ENCODE peak calls at places on chromosomes 1 and 21, in ten cellular contexts. One of them, this sample, is unnamed. For H3K9me3, the result is how much of the 10 kb centered on the place peaks cover.

GRCh38 chr1:57156907-57157306 is 191.1 kb upstream of the C8B start:
- DNase-seq in thoracic aorta: no peak
- DNase-seq in tibial artery: no peak
- DNase-seq in heart right ventricle: no peak
- DNase-seq in transverse colon: no peak
- DNase-seq in astrocyte: no peak
- DNase-seq in keratinocyte: no peak
- DNase-seq in endodermal cell: no peak
- DNase-seq in psoas muscle: no peak
- DNase-seq in mucosa of descending colon: no peak
- DNase-seq in this sample: no peak

GRCh38 chr1:145796753-145797152 is 27.1 kb downstream of the RNF115 start:
- DNase-seq in keratinocyte: no peak
- DNase-seq in heart right ventricle: no peak
- DNase-seq in psoas muscle: no peak
- DNase-seq in astrocyte: no peak
- DNase-seq in mucosa of descending colon: no peak
- DNase-seq in transverse colon: no peak
- DNase-seq in tibial artery: no peak
- DNase-seq in endodermal cell: no peak
- DNase-seq in thoracic aorta: no peak
- DNase-seq in this sample: no peak

GRCh38 chr1:60978421-60979357 is 103.7 kb upstream of the NFIA start:
- DNase-seq in psoas muscle: peak
- DNase-seq in keratinocyte: no peak
- DNase-seq in astrocyte: no peak
- DNase-seq in transverse colon: peak
- DNase-seq in heart right ventricle: no peak
- DNase-seq in tibial artery: no peak
- DNase-seq in mucosa of descending colon: peak
- DNase-seq in endodermal cell: peak
- DNase-seq in thoracic aorta: no peak
- DNase-seq in this sample: no peak

GRCh38 chr1:109299087-109299983 is 7.5 kb downstream of the MYBPHL start:
- DNase-seq in keratinocyte: no peak
- DNase-seq in endodermal cell: no peak
- DNase-seq in psoas muscle: peak
- DNase-seq in astrocyte: peak
- DNase-seq in heart right ventricle: peak
- DNase-seq in transverse colon: no peak
- DNase-seq in thoracic aorta: no peak
- DNase-seq in mucosa of descending colon: no peak
- DNase-seq in tibial artery: no peak
- DNase-seq in this sample: no peak

GRCh38 chr1:160209041-160209655 is 4.0 kb downstream of the PEA15 start:
- DNase-seq in transverse colon: no peak
- DNase-seq in psoas muscle: no peak
- DNase-seq in keratinocyte: no peak
- DNase-seq in thoracic aorta: no peak
- DNase-seq in heart right ventricle: no peak
- DNase-seq in endodermal cell: no peak
- DNase-seq in mucosa of descending colon: no peak
- DNase-seq in tibial artery: no peak
- DNase-seq in astrocyte: no peak
- DNase-seq in this sample: no peak

GRCh38 chr21:27756191-27756590 is 789.3 kb upstream of the ADAMTS5 start:
- DNase-seq in thoracic aorta: no peak
- DNase-seq in transverse colon: no peak
- DNase-seq in endodermal cell: no peak
- DNase-seq in tibial artery: no peak
- DNase-seq in keratinocyte: no peak
- DNase-seq in mucosa of descending colon: no peak
- DNase-seq in psoas muscle: no peak
- DNase-seq in heart right ventricle: no peak
- DNase-seq in astrocyte: no peak
- DNase-seq in this sample: no peak

GRCh38 chr21:38136201-38136600 is 120.6 kb upstream of the KCNJ15 start:
- DNase-seq in mucosa of descending colon: no peak
- DNase-seq in transverse colon: no peak
- DNase-seq in thoracic aorta: no peak
- DNase-seq in endodermal cell: no peak
- DNase-seq in heart right ventricle: no peak
- DNase-seq in psoas muscle: no peak
- DNase-seq in astrocyte: peak
- DNase-seq in keratinocyte: no peak
- DNase-seq in tibial artery: no peak
- DNase-seq in this sample: no peak

GRCh38 chr1:174242856-174243255 is 83.5 kb downstream of the RABGAP1L start:
- DNase-seq in transverse colon: no peak
- DNase-seq in mucosa of descending colon: no peak
- DNase-seq in keratinocyte: no peak
- DNase-seq in heart right ventricle: no peak
- DNase-seq in endodermal cell: no peak
- DNase-seq in thoracic aorta: no peak
- DNase-seq in psoas muscle: no peak
- DNase-seq in astrocyte: no peak
- DNase-seq in tibial artery: no peak
- DNase-seq in this sample: no peak

DNA sequence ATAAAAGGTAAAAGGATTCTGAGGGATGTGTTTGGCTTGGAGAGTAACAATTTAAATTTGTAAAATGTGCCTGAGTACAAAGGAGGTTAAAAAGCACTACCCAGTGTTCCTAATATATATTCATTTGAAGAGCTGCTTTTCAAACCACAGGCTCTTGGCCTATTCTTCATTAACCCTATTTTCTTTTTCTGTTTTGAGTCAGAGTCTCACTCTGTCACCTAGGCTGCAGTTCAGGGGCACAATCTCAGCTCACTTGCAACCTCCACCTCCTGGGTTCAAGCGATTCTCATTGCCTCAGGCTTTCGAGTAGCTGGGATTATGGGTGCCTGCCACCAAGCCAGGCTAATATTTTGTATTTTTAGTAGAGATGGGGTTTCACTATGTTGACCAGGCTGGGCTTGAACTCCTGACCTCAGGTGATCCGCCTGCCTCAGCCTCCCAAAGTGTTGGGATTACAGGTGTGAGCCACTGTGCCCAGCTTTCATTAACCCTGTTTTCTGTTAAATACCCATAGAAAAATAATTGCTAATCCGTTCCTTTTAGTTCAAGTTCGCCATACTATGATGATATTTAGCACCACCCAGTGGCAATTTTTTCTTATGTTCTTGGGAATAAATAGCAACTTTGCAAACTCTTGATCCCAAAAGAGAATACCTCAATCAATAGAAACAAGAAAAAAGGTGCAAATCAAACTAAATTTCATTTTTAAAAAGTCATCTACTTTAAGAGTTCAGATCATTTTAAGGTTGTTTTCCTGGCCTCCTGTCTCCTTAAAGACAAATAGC is 30.5 kb downstream of the ZBTB8OS start:
- DNase-seq in transverse colon: no peak
- DNase-seq in heart right ventricle: no peak
- DNase-seq in astrocyte: no peak
- DNase-seq in thoracic aorta: no peak
- DNase-seq in psoas muscle: no peak
- DNase-seq in keratinocyte: no peak
- DNase-seq in tibial artery: no peak
- DNase-seq in endodermal cell: no peak
- DNase-seq in mucosa of descending colon: no peak
- DNase-seq in this sample: no peak
- TF ChIP-seq CTCF in transverse colon: no peak
- TF ChIP-seq CTCF in heart right ventricle: peak
- TF ChIP-seq CTCF in astrocyte: no peak
- TF ChIP-seq CTCF in thoracic aorta: no peak
- TF ChIP-seq CTCF in psoas muscle: no peak
- TF ChIP-seq CTCF in keratinocyte: no peak
- TF ChIP-seq CTCF in tibial artery: no peak
- TF ChIP-seq CTCF in endodermal cell: peak
- TF ChIP-seq CTCF in mucosa of descending colon: no peak
- TF ChIP-seq CTCF in this sample: peak

GRCh38 chr21:14143999-14144398 is 66.8 kb downstream of the LIPI start:
- DNase-seq in keratinocyte: no peak
- DNase-seq in transverse colon: no peak
- DNase-seq in thoracic aorta: no peak
- DNase-seq in psoas muscle: no peak
- DNase-seq in astrocyte: no peak
- DNase-seq in heart right ventricle: no peak
- DNase-seq in endodermal cell: no peak
- DNase-seq in mucosa of descending colon: no peak
- DNase-seq in tibial artery: no peak
- DNase-seq in this sample: no peak
- H3K9me3 ChIP-seq in keratinocyte: under half
- H3K9me3 ChIP-seq in transverse colon: under half
- H3K9me3 ChIP-seq in thoracic aorta: under half
- H3K9me3 ChIP-seq in psoas muscle: under half
- H3K9me3 ChIP-seq in astrocyte: under half
- H3K9me3 ChIP-seq in heart right ventricle: under half
- H3K9me3 ChIP-seq in endodermal cell: under half
- H3K9me3 ChIP-seq in mucosa of descending colon: under half
- H3K9me3 ChIP-seq in tibial artery: under half
- H3K9me3 ChIP-seq in this sample: under half

DNA sequence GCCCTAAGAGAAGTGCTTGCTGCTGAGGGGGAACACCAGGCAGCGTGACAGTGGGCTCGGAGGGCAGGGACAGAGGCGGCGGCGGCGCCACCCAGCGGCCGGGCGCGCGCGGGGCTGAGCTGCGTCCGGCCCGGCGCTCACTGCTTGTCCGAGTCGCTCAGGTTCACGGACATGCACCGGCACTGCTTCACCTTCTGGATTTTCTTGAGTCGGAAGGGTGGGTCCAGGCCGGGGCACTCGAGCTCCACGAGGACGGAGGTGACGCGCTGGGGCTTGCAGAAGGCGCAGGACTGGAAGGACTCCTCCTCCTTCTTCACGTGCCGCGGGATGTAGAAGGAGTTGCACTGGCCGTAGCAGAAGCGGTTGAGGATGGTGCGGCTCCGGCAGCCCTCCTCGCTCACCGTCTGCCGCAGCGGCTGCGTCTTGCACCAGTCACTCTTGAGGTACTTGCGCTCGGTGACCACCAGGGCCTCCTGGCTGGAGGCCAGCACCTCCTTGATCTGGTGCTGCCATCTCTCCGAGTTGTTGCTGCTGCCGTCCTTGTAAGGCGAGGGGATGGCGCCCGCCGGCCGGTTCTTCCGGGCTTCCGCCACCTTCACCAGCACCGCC is 119.0 kb downstream of the GREM2 start:
- DNase-seq in psoas muscle: peak
- DNase-seq in endodermal cell: peak
- DNase-seq in transverse colon: peak
- DNase-seq in heart right ventricle: no peak
- DNase-seq in thoracic aorta: no peak
- DNase-seq in mucosa of descending colon: peak
- DNase-seq in keratinocyte: no peak
- DNase-seq in tibial artery: no peak
- DNase-seq in astrocyte: peak
- DNase-seq in this sample: peak
- TF ChIP-seq CTCF in psoas muscle: no peak
- TF ChIP-seq CTCF in endodermal cell: peak
- TF ChIP-seq CTCF in transverse colon: no peak
- TF ChIP-seq CTCF in heart right ventricle: no peak
- TF ChIP-seq CTCF in thoracic aorta: no peak
- TF ChIP-seq CTCF in mucosa of descending colon: no peak
- TF ChIP-seq CTCF in keratinocyte: no peak
- TF ChIP-seq CTCF in tibial artery: no peak
- TF ChIP-seq CTCF in astrocyte: no peak
- TF ChIP-seq CTCF in this sample: peak

GRCh38 chr1:185578293-185578692 is 155.9 kb upstream of the HMCN1 start:
- DNase-seq in astrocyte: no peak
- DNase-seq in endodermal cell: no peak
- DNase-seq in thoracic aorta: no peak
- DNase-seq in transverse colon: no peak
- DNase-seq in heart right ventricle: no peak
- DNase-seq in tibial artery: no peak
- DNase-seq in keratinocyte: no peak
- DNase-seq in mucosa of descending colon: no peak
- DNase-seq in psoas muscle: no peak
- DNase-seq in this sample: no peak

GRCh38 chr1:185585770-185586169 is 148.4 kb upstream of the HMCN1 start:
- DNase-seq in heart right ventricle: no peak
- DNase-seq in transverse colon: no peak
- DNase-seq in mucosa of descending colon: no peak
- DNase-seq in thoracic aorta: no peak
- DNase-seq in psoas muscle: no peak
- DNase-seq in endodermal cell: peak
- DNase-seq in tibial artery: no peak
- DNase-seq in keratinocyte: no peak
- DNase-seq in astrocyte: no peak
- DNase-seq in this sample: no peak

GRCh38 chr1:185581020-185581419 is 153.2 kb upstream of the HMCN1 start:
- DNase-seq in astrocyte: no peak
- DNase-seq in endodermal cell: no peak
- DNase-seq in thoracic aorta: no peak
- DNase-seq in heart right ventricle: no peak
- DNase-seq in mucosa of descending colon: no peak
- DNase-seq in tibial artery: no peak
- DNase-seq in transverse colon: no peak
- DNase-seq in keratinocyte: no peak
- DNase-seq in psoas muscle: no peak
- DNase-seq in this sample: no peak

DNA sequence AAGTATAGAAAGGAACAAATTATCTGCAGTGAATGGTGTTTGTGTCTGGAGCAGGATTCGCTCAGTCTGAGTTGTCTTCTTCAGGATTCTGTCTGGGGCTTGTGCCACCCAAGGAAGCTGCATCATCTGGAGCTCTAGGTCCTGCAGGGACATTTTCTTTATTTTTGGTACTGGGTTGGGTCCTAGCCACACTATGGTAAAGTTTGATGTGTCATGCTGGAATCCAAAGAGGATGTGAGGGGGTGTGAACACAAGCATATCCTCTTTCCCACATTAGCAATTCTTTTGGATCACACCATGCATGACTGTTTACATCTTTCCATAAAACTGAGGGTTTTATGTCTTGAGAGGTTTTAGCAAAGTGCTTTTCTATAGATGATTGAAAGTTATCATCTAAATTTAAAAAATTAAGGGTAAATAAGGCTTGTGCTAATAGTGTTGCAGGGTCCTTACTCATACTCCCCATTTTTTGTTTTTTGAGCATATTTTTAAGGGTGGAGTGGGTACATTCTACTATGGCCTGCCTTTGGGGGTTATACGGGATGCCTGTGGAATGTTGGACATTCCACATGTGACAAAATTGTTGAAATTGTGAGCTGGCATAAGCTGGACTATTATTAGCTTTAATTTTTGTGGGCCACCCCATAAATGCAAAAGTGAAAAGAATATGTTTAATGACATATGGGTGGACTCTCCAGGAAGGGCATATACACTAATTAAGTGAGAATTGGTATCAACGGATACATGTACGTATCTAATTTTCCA is 152.0 kb upstream of the HMCN1 start:
- DNase-seq in endodermal cell: no peak
- DNase-seq in tibial artery: no peak
- DNase-seq in astrocyte: peak
- DNase-seq in thoracic aorta: no peak
- DNase-seq in keratinocyte: no peak
- DNase-seq in heart right ventricle: no peak
- DNase-seq in transverse colon: no peak
- DNase-seq in mucosa of descending colon: no peak
- DNase-seq in psoas muscle: no peak
- DNase-seq in this sample: no peak
- H3K9me3 ChIP-seq in endodermal cell: half or more
- H3K9me3 ChIP-seq in tibial artery: under half
- H3K9me3 ChIP-seq in astrocyte: under half
- H3K9me3 ChIP-seq in thoracic aorta: under half
- H3K9me3 ChIP-seq in keratinocyte: under half
- H3K9me3 ChIP-seq in heart right ventricle: under half
- H3K9me3 ChIP-seq in transverse colon: under half
- H3K9me3 ChIP-seq in mucosa of descending colon: under half
- H3K9me3 ChIP-seq in psoas muscle: under half
- H3K9me3 ChIP-seq in this sample: under half

GRCh38 chr1:231170875-231171274 is 9.0 kb downstream of the TRIM67 start:
- DNase-seq in transverse colon: no peak
- DNase-seq in thoracic aorta: no peak
- DNase-seq in tibial artery: no peak
- DNase-seq in keratinocyte: no peak
- DNase-seq in endodermal cell: peak
- DNase-seq in astrocyte: no peak
- DNase-seq in psoas muscle: no peak
- DNase-seq in mucosa of descending colon: no peak
- DNase-seq in heart right ventricle: no peak
- DNase-seq in this sample: no peak
- TF ChIP-seq CTCF in transverse colon: no peak
- TF ChIP-seq CTCF in thoracic aorta: no peak
- TF ChIP-seq CTCF in tibial artery: no peak
- TF ChIP-seq CTCF in keratinocyte: no peak
- TF ChIP-seq CTCF in endodermal cell: peak
- TF ChIP-seq CTCF in astrocyte: no peak
- TF ChIP-seq CTCF in psoas muscle: no peak
- TF ChIP-seq CTCF in mucosa of descending colon: no peak
- TF ChIP-seq CTCF in heart right ventricle: no peak
- TF ChIP-seq CTCF in this sample: no peak

This sample was measured in RWPE2.